ENCODE peak calls at places on chromosomes 4 and X, in four cellular contexts. B, A, F and L are unnamed samples.

GRCh38 chr4:99507762-99508161 is 3.1 kb upstream of the C4orf17 start:
- DNase-seq in B (no peak), A (no peak), F (no peak), L (no peak)

GRCh38 chrX:131762802-131763234 is 218.9 kb downstream of the OR13H1 start:
- DNase-seq in B (peak), A (no peak), F (no peak), L (peak)

GRCh38 chr4:13918110-13918509 is 290.6 kb upstream of the BOD1L1 start:
- DNase-seq in B (no peak), A (no peak), F (no peak), L (no peak)

GRCh38 chr4:149223659-149224058 is 592.0 kb downstream of the IQCM start:
- DNase-seq in B (no peak), A (no peak), F (no peak), L (no peak)

GRCh38 chrX:23854122-23854521 is 53.6 kb downstream of the APOO start:
- DNase-seq in B (no peak), A (no peak), F (no peak), L (peak)

GRCh38 chr4:100590308-100590707 is 72.5 kb upstream of the EMCN start:
- DNase-seq in B (no peak), A (no peak), F (no peak), L (no peak)

GRCh38 chrX:129701624-129702069 is 37.1 kb upstream of the XPNPEP2 start:
- DNase-seq in B (no peak), A (no peak), F (no peak), L (no peak)

GRCh38 chrX:30586516-30586915 is 8.9 kb upstream of the TASL start:
- DNase-seq in B (no peak), A (no peak), F (no peak), L (no peak)

GRCh38 chr4:54067163-54067562 is 2.8 kb upstream of the CHIC2 start:
- DNase-seq in B (no peak), A (no peak), F (no peak), L (no peak)

GRCh38 chr4:140252144-140252741 is 98.3 kb upstream of the MAML3 start:
- DNase-seq in B (no peak), A (no peak), F (no peak), L (no peak)

GRCh38 chr4:71009796-71010588 is 16.5 kb downstream of the DCK start:
- DNase-seq in B (no peak), A (peak), F (no peak), L (peak)

GRCh38 chr4:147498031-147498700 is 17.3 kb downstream of the EDNRA start:
- DNase-seq in B (no peak), A (no peak), F (no peak), L (no peak)

GRCh38 chr4:74292111-74292870 is 16.0 kb upstream of the EPGN start:
- DNase-seq in B (no peak), A (no peak), F (no peak), L (no peak)

GRCh38 chrX:47645530-47645929 is 4.8 kb downstream of the ELK1 start:
- DNase-seq in B (no peak), A (no peak), F (no peak), L (no peak)

GRCh38 chr4:75056277-75056676 is 123.4 kb downstream of the PARM1 start:
- DNase-seq in B (no peak), A (no peak), F (no peak), L (no peak)

GRCh38 chr4:69308634-69309033 is 28.4 kb downstream of the UGT2B28 start:
- DNase-seq in B (no peak), A (no peak), F (no peak), L (no peak)

GRCh38 chr4:87114245-87115062 is 106.0 kb downstream of the KLHL8 start:
- DNase-seq in B (no peak), A (no peak), F (no peak), L (no peak)

GRCh38 chr4:147975902-147976301 is 244.0 kb downstream of the ARHGAP10 start:
- DNase-seq in B (no peak), A (no peak), F (no peak), L (no peak)

GRCh38 chr4:181604546-181604945 is 638.7 kb upstream of the TENM3 start:
- DNase-seq in B (no peak), A (no peak), F (no peak), L (no peak)

GRCh38 chrX:81238166-81238565 is 36.3 kb downstream of the SH3BGRL start:
- DNase-seq in B (no peak), A (no peak), F (no peak), L (no peak)

GRCh38 chrX:9555354-9555753 is 90.5 kb downstream of the TBL1X start:
- DNase-seq in B (no peak), A (no peak), F (no peak), L (no peak)

GRCh38 chr4:48974979-48975640 is 11.0 kb upstream of the CWH43 start:
- DNase-seq in B (no peak), A (no peak), F (no peak), L (no peak)
- TF ChIP-seq SPI1 in B (no peak), A (no peak), F (no peak), L (no peak)

GRCh38 chr4:56701644-56702043 is 20.5 kb upstream of the HOPX start:
- DNase-seq in B (no peak), A (no peak), F (no peak), L (no peak)
- TF ChIP-seq SPI1 in B (no peak), A (no peak), F (no peak), L (no peak)

DNA sequence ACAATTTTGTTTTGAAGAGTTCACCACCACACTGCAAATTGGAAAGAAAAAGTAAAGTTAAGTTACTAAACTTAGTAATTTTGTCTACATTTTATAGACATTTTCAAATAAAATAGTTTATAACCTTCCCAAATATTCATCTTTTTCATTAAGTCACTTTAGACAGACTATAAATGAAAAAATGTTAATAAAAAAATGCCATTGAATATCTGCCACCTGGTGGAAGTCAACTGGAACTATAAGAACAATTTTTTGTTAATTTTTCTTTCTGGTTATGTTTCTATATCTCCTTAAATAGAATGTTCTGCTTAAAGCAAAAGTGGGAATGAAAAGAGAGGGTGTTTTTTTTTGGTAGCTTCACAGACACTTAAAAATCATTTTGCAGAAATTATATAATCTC is 534.4 kb upstream of the PCDH10 start:
- DNase-seq in B (no peak), A (no peak), F (no peak), L (no peak)
- TF ChIP-seq SPI1 in B (no peak), A (no peak), F (no peak), L (no peak)

DNA sequence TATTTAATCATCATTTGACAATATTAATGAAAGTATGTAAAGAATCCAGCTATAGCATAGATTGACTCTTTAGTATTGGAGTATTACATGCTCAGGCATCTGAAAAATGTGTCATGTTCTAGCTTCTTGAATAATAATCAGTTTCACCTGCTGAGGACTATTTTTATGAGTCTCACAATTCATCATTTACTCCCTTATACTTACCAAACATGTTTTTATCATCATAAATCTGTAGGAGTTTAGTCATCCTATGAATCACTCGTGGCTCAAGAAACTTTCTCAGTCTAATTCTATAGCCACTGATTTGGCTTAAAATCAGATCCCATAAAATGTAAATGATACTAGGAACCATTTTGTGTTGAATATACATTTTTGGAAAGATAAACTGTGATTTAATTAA is 1616.1 kb downstream of the C4orf33 start:
- DNase-seq in B (no peak), A (no peak), F (no peak), L (no peak)
- TF ChIP-seq SPI1 in B (no peak), A (no peak), F (no peak), L (no peak)

GRCh38 chr4:1049591-1049905 is 38.1 kb downstream of the FGFRL1 start:
- DNase-seq in B (no peak), A (no peak), F (no peak), L (no peak)
- TF ChIP-seq SPI1 in B (no peak), A (no peak), F (no peak), L (no peak)